ENCODE peak calls at places on chromosomes 11 and 22, in five cellular contexts. R, V, W, S and J are unnamed samples.

GRCh38 chr11:131652231-131652630 is 281.8 kb downstream of the NTM start:
- DNase-seq in R (no peak), V (no peak), W (no peak), S (no peak), J (no peak)

GRCh38 chr11:32043737-32044515 is 46.9 kb upstream of the RCN1 start:
- DNase-seq in R (no peak), V (no peak), W (no peak), S (no peak), J (no peak)

GRCh38 chr22:36612458-36612857 is 83.5 kb upstream of the EIF3D start:
- DNase-seq in R (peak; percentile 3), V (no peak), W (no peak), S (no peak), J (no peak)

GRCh38 chr11:106917973-106918372 is 100.3 kb downstream of the GUCY1A2 start:
- DNase-seq in R (peak; percentile 65), V (no peak), W (no peak), S (no peak), J (no peak)

GRCh38 chr22:33274214-33274828 is 216.1 kb upstream of the SYN3 start:
- DNase-seq in R (no peak), V (no peak), W (no peak), S (no peak), J (no peak)

GRCh38 chr11:64048042-64048854 is 12.5 kb downstream of the FLRT1 start:
- DNase-seq in R (no peak), V (no peak), W (no peak), S (peak; percentile 98), J (no peak)

GRCh38 chr11:18236664-18237356 is at the start of gene SAA4:
- DNase-seq in R (peak; percentile 28), V (no peak), W (no peak), S (no peak), J (no peak)

GRCh38 chr11:86577663-86578636 is 94.5 kb downstream of the ME3 start:
- DNase-seq in R (peak; percentile 88), V (peak; percentile 69), W (peak; percentile 69), S (no peak), J (no peak)

GRCh38 chr11:75858613-75859012 is 43.6 kb downstream of the UVRAG start:
- DNase-seq in R (peak; percentile 48), V (no peak), W (no peak), S (no peak), J (no peak)

GRCh38 chr11:41301023-41301422 is 158.4 kb downstream of the LRRC4C start:
- DNase-seq in R (peak; percentile 42), V (no peak), W (no peak), S (no peak), J (no peak)

GRCh38 chr11:31804439-31805036 is 6.6 kb downstream of the PAX6 start:
- DNase-seq in R (no peak), V (peak; percentile 54), W (no peak), S (no peak), J (no peak)

GRCh38 chr22:46146329-46146728 is 4.0 kb upstream of the PPARA start:
- DNase-seq in R (no peak), V (no peak), W (no peak), S (no peak), J (no peak)

GRCh38 chr11:116930177-116930576 is 92.8 kb upstream of the APOA1 start:
- DNase-seq in R (no peak), V (no peak), W (no peak), S (no peak), J (no peak)

GRCh38 chr22:21837184-21837979 is 30.1 kb downstream of the MAPK1 start:
- DNase-seq in R (peak; percentile 64), V (no peak), W (no peak), S (no peak), J (no peak)

GRCh38 chr11:7154881-7155344 is 66.1 kb downstream of the RBMXL2 start:
- DNase-seq in R (no peak), V (no peak), W (no peak), S (no peak), J (no peak)

GRCh38 chr11:70604630-70605520 is 206.5 kb downstream of the CTTN start:
- DNase-seq in R (no peak), V (no peak), W (no peak), S (no peak), J (no peak)

GRCh38 chr11:56491270-56491669 is at the start of gene OR5M8:
- DNase-seq in R (no peak), V (no peak), W (no peak), S (no peak), J (no peak)

DNA sequence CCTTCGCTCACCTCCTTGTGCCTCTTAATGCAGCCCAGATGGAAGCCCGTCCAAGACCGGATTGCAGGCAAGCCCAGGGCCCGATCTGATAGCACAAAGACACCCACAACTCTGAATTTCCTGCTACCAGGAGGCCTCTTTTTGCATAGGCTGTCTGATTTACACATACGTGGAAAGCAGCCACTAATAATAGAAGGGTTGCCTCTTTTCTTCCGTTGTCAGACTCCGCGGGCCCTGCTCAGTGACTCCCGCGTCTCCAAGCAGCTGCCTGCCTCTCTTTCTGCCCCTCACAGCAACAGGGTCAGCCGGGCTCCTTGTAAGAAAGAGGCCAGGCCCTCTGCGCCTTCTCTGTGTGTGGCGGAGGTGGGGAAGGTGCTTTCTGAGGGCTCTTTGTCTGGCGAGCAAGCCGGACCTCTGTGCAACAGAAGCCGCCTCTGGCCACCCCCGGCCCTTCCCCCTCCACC is 26.7 kb downstream of the FLI1 start:
- DNase-seq in R (no peak), V (no peak), W (no peak), S (no peak), J (peak; percentile 83)
- H3K4me3 ChIP-seq in R (no peak overlapping the region), V (no peak overlapping the region), W (no peak overlapping the region), S (no peak overlapping the region), J (peak overlapping the region; percentile 64)

GRCh38 chr11:14539867-14540475 is 19.8 kb upstream of the PSMA1 start:
- DNase-seq in R (no peak), V (peak; percentile 68), W (no peak), S (no peak), J (no peak)
- TF ChIP-seq CTCF in R (no peak), V (no peak), W (no peak), S (no peak), J (no peak)

GRCh38 chr11:127506647-127507046 is 506.1 kb upstream of the KIRREL3 start:
- DNase-seq in R (no peak), V (no peak), W (no peak), S (no peak), J (no peak)
- H3K4me3 ChIP-seq in R (no peak overlapping the region), V (no peak overlapping the region), W (no peak overlapping the region), S (no peak overlapping the region), J (no peak overlapping the region)

GRCh38 chr11:69299572-69299971 is 5.6 kb downstream of the MYEOV start:
- DNase-seq in R (no peak), V (no peak), W (no peak), S (no peak), J (no peak)

GRCh38 chr11:69301491-69302401 is 7.8 kb downstream of the MYEOV start:
- DNase-seq in R (peak; percentile 100), V (no peak), W (no peak), S (no peak), J (no peak)

GRCh38 chr11:69298778-69299461 is 5.0 kb downstream of the MYEOV start:
- DNase-seq in R (peak; percentile 62), V (no peak), W (no peak), S (no peak), J (no peak)

GRCh38 chr11:69301033-69301490 is 7.1 kb downstream of the MYEOV start:
- DNase-seq in R (peak; percentile 23), V (no peak), W (no peak), S (no peak), J (no peak)

GRCh38 chr11:69300124-69301032 is 6.4 kb downstream of the MYEOV start:
- DNase-seq in R (peak; percentile 87), V (no peak), W (no peak), S (no peak), J (no peak)
- TF ChIP-seq CTCF in R (no peak), V (no peak), W (no peak), S (no peak), J (no peak)

GRCh38 chr22:22933807-22934542 is 46.4 kb downstream of the IGLL5 start:
- DNase-seq in R (no peak), V (no peak), W (no peak), S (no peak), J (no peak)
- H3K4me3 ChIP-seq in R (no peak overlapping the region), V (no peak overlapping the region), W (no peak overlapping the region), S (no peak overlapping the region), J (no peak overlapping the region)